ENCODE peak calls at places on chromosomes 4 and X, in five cellular contexts. One of them, this sample, is unnamed.

GRCh38 chrX:100376581-100376980 is 33.5 kb downstream of the PCDH19 start:
- DNase-seq in GM23248: peak
- DNase-seq in astrocyte: peak
- DNase-seq in neural progenitor cell: no peak
- DNase-seq in PC-9: no peak
- DNase-seq in this sample: no peak

GRCh38 chr4:179307297-179308136 is 1865.3 kb upstream of the AGA start:
- DNase-seq in neural progenitor cell: peak
- DNase-seq in PC-9: peak
- DNase-seq in GM23248: peak
- DNase-seq in astrocyte: peak
- DNase-seq in this sample: peak

GRCh38 chr4:150244600-150244999 is 166.4 kb downstream of the DCLK2 start:
- DNase-seq in GM23248: peak
- DNase-seq in neural progenitor cell: no peak
- DNase-seq in astrocyte: peak
- DNase-seq in PC-9: no peak
- DNase-seq in this sample: no peak

GRCh38 chrX:24242649-24243556 is 71.0 kb downstream of the SUPT20HL2 start:
- DNase-seq in PC-9: no peak
- DNase-seq in neural progenitor cell: no peak
- DNase-seq in astrocyte: peak
- DNase-seq in GM23248: peak
- DNase-seq in this sample: peak

GRCh38 chr4:77156912-77157858 is at the start of gene CCNG2:
- DNase-seq in PC-9: peak
- DNase-seq in GM23248: peak
- DNase-seq in neural progenitor cell: peak
- DNase-seq in astrocyte: peak
- DNase-seq in this sample: peak

GRCh38 chr4:7073526-7074390 is 5.9 kb upstream of the GRPEL1 start:
- DNase-seq in PC-9: peak
- DNase-seq in astrocyte: peak
- DNase-seq in neural progenitor cell: peak
- DNase-seq in GM23248: peak
- DNase-seq in this sample: peak

GRCh38 chrX:103607385-103608304 is at the start of gene TCEAL3:
- DNase-seq in astrocyte: peak
- DNase-seq in neural progenitor cell: peak
- DNase-seq in PC-9: peak
- DNase-seq in GM23248: peak
- DNase-seq in this sample: no peak

GRCh38 chr4:106541253-106541652 is 172.7 kb upstream of the GIMD1 start:
- DNase-seq in astrocyte: peak
- DNase-seq in PC-9: no peak
- DNase-seq in GM23248: peak
- DNase-seq in neural progenitor cell: no peak
- DNase-seq in this sample: no peak

GRCh38 chr4:24912252-24913098 is at the start of gene CCDC149:
- DNase-seq in neural progenitor cell: peak
- DNase-seq in astrocyte: peak
- DNase-seq in GM23248: peak
- DNase-seq in PC-9: peak
- DNase-seq in this sample: no peak

GRCh38 chrX:85303544-85303943 is 59.8 kb downstream of the ZNF711 start:
- DNase-seq in astrocyte: no peak
- DNase-seq in neural progenitor cell: no peak
- DNase-seq in GM23248: no peak
- DNase-seq in PC-9: no peak
- DNase-seq in this sample: peak

GRCh38 chr4:4637710-4638109 is 95.9 kb upstream of the STX18 start:
- DNase-seq in neural progenitor cell: no peak
- DNase-seq in PC-9: no peak
- DNase-seq in GM23248: no peak
- DNase-seq in astrocyte: no peak
- DNase-seq in this sample: no peak

GRCh38 chr4:102535398-102536082 is 34.4 kb downstream of the NFKB1 start:
- DNase-seq in GM23248: peak
- DNase-seq in neural progenitor cell: no peak
- DNase-seq in PC-9: no peak
- DNase-seq in astrocyte: peak
- DNase-seq in this sample: peak

GRCh38 chrX:30702736-30703135 is 49.5 kb downstream of the GK start:
- DNase-seq in GM23248: peak
- DNase-seq in astrocyte: peak
- DNase-seq in PC-9: no peak
- DNase-seq in neural progenitor cell: no peak
- DNase-seq in this sample: no peak

GRCh38 chr4:61312526-61312925 is 112.4 kb downstream of the ADGRL3 start:
- DNase-seq in neural progenitor cell: no peak
- DNase-seq in astrocyte: peak
- DNase-seq in PC-9: no peak
- DNase-seq in GM23248: no peak
- DNase-seq in this sample: no peak

GRCh38 chr4:4387531-4388311 is 819 bp downstream of the NSG1 start:
- DNase-seq in neural progenitor cell: peak
- DNase-seq in GM23248: peak
- DNase-seq in PC-9: no peak
- DNase-seq in astrocyte: no peak
- DNase-seq in this sample: no peak

GRCh38 chr4:113183032-113183573 is 133.7 kb downstream of the ANK2 start:
- DNase-seq in PC-9: no peak
- DNase-seq in astrocyte: no peak
- DNase-seq in GM23248: no peak
- DNase-seq in neural progenitor cell: no peak
- DNase-seq in this sample: no peak

DNA sequence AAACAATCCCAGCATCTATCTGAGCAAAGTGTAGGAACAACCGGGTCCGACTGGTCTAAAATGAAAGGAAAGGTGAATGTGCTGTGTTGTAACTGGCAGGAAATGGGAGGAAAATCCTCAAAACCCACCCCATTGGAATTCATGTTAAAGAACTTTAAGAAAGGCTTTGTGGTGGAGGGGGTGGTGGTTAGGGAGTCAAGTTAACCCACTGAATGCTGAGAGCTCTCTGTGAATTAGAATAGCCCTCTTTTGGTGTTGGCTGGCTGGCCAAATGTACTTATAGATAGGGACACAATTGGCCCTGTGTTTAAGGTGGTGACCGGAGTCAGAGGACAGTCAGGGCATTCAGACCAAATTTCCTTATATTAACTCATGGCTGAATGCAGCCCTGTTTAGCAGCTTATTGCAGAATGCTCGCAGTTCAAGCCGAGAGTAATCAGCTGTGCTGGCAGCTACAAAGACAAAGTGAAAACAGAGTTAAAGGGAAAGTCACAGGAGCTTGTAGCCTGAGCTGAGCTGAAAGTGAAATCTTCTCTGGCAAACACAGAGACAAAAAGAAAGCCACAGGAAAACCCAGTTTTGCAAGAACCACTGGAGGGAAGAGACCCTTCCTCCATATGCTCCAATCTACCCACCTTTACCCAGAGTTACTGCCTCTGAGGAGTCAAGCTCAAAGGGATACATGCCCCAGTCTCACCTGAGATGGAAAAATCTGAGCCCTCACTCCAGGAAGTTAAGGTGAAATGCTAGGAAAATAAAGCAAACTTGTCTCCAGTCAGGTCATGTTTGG is 38.5 kb upstream of the UGT2B7 start:
- DNase-seq in neural progenitor cell: peak
- DNase-seq in PC-9: no peak
- DNase-seq in astrocyte: no peak
- DNase-seq in GM23248: no peak
- DNase-seq in this sample: no peak
- H3K4me2 ChIP-seq in neural progenitor cell: peak
- H3K4me2 ChIP-seq in PC-9: no peak
- H3K4me2 ChIP-seq in astrocyte: peak
- H3K4me2 ChIP-seq in GM23248: no peak
- H3K4me2 ChIP-seq in this sample: no peak

DNA sequence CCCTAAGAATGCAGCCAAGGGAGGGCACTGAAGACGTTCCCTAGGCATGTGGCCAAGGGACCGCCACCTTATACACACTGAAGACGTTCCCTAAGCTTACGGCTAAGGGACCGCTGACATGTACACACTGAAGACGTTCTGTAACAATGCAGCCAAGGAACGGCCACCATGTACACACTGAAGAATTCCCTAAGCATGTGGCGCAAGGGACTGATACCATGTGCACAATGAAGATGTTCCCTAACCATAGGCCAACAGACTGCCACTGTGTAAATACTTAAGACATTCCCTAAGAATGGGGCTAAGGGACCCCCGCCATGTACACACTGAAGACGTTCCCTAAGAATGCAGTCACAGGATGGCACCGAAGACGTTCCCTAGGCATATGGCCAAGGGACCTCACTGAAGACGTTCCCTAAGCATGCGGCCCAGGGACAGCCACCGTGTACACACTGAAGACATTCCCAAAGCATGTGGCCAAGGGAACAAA is 36.1 kb downstream of the DHRSX start:
- DNase-seq in neural progenitor cell: peak
- DNase-seq in PC-9: no peak
- DNase-seq in GM23248: no peak
- DNase-seq in astrocyte: no peak
- DNase-seq in this sample: peak
- H3K4me3 ChIP-seq in neural progenitor cell: no peak
- H3K4me3 ChIP-seq in PC-9: no peak
- H3K4me3 ChIP-seq in GM23248: no peak
- H3K4me3 ChIP-seq in astrocyte: no peak
- H3K4me3 ChIP-seq in this sample: no peak

DNA sequence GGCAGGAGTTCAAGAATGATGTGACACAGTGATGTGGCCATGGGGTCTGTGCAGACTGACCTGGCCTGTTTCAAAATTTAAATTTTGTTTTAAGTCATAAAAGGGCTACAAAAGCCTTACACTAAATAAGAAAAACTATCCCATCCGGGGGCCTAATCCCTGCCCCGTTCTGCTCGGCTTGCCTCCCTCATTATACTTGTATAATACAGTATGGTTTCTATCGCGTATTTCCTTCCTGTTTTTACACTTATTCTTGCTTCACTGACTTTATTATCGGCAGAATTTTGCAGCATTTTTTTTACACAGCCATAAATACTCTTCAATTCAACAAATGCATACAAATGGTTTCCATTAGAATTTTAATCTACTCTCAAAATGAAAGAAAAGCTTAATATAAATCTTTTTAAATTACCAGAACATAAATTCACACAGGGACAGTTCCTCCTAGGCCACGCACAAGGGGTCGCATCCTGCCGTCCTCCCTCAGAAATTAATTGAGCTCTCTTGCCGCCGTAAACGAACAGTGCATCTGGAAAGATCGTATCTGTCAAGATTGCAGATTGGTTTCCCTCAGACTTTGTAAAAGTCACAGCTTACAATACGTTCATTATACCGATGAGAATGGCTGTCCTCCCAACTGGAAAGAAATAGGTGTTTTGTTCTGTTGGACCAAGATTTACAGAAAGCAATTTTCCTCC is 42.9 kb downstream of the DCTD start:
- DNase-seq in PC-9: no peak
- DNase-seq in GM23248: no peak
- DNase-seq in astrocyte: no peak
- DNase-seq in neural progenitor cell: no peak
- DNase-seq in this sample: peak
- H3K4me2 ChIP-seq in PC-9: no peak
- H3K4me2 ChIP-seq in GM23248: no peak
- H3K4me2 ChIP-seq in astrocyte: no peak
- H3K4me2 ChIP-seq in neural progenitor cell: no peak
- H3K4me2 ChIP-seq in this sample: no peak

GRCh38 chr4:100190643-100191600 is 654 bp upstream of the DDIT4L start:
- DNase-seq in astrocyte: no peak
- DNase-seq in GM23248: peak
- DNase-seq in neural progenitor cell: peak
- DNase-seq in PC-9: no peak
- DNase-seq in this sample: no peak
- H3K4me3 ChIP-seq in astrocyte: peak
- H3K4me3 ChIP-seq in GM23248: peak
- H3K4me3 ChIP-seq in neural progenitor cell: peak
- H3K4me3 ChIP-seq in PC-9: peak
- H3K4me3 ChIP-seq in this sample: no peak

GRCh38 chr4:95510877-95511276 is 37.9 kb downstream of the UNC5C start:
- DNase-seq in neural progenitor cell: no peak
- DNase-seq in astrocyte: no peak
- DNase-seq in GM23248: no peak
- DNase-seq in PC-9: no peak
- DNase-seq in this sample: no peak
- H3K4me2 ChIP-seq in neural progenitor cell: no peak
- H3K4me2 ChIP-seq in astrocyte: no peak
- H3K4me2 ChIP-seq in GM23248: no peak
- H3K4me2 ChIP-seq in PC-9: no peak
- H3K4me2 ChIP-seq in this sample: no peak

DNA sequence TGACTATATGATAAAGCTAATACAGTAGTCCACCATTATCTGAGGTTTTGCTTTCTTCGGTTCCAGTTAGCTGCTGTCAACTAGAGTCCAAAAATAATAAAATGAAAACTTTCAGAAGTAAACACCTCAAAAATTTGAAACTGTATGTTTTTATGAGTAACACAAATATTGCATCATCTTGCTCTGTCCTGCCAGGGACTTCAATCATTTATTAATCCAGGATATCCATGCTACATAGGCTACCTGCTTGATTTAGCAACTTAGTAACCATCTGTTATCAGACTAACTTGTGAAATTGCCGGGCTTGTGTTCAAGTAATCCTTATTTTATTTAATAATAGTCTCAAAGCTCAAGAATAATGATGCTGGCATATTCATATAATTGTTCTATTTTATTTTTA is 1537.8 kb upstream of the PABPC4L start:
- DNase-seq in PC-9: no peak
- DNase-seq in neural progenitor cell: no peak
- DNase-seq in GM23248: no peak
- DNase-seq in astrocyte: no peak
- DNase-seq in this sample: no peak
- H3K4me3 ChIP-seq in PC-9: no peak
- H3K4me3 ChIP-seq in neural progenitor cell: no peak
- H3K4me3 ChIP-seq in GM23248: no peak
- H3K4me3 ChIP-seq in astrocyte: no peak
- H3K4me3 ChIP-seq in this sample: no peak

GRCh38 chrX:140355922-140356321 is 148.9 kb downstream of the SOX3 start:
- DNase-seq in PC-9: no peak
- DNase-seq in astrocyte: no peak
- DNase-seq in neural progenitor cell: no peak
- DNase-seq in GM23248: no peak
- DNase-seq in this sample: no peak

GRCh38 chrX:140360284-140360683 is 144.6 kb downstream of the SOX3 start:
- DNase-seq in neural progenitor cell: peak
- DNase-seq in GM23248: no peak
- DNase-seq in astrocyte: no peak
- DNase-seq in PC-9: no peak
- DNase-seq in this sample: no peak

GRCh38 chrX:140354431-140355120 is 150.3 kb downstream of the SOX3 start:
- DNase-seq in astrocyte: no peak
- DNase-seq in PC-9: no peak
- DNase-seq in GM23248: no peak
- DNase-seq in neural progenitor cell: no peak
- DNase-seq in this sample: no peak
- H3K4me2 ChIP-seq in astrocyte: no peak
- H3K4me2 ChIP-seq in PC-9: no peak
- H3K4me2 ChIP-seq in GM23248: no peak
- H3K4me2 ChIP-seq in neural progenitor cell: no peak
- H3K4me2 ChIP-seq in this sample: no peak

This sample was measured in Karpas-422.